ENCODE peak calls at places on chromosomes 5 and 9, in five cellular contexts. N, E, P, B and G are unnamed samples.

GRCh38 chr5:142548739-142549275 is 137.1 kb downstream of the FGF1 start:
- DNase-seq in E (no peak), N (peak; percentile 91), B (peak; percentile 82), P (no peak), G (peak; percentile 42)

GRCh38 chr5:80864706-80865435 is 95.3 kb upstream of the RASGRF2 start:
- DNase-seq in E (no peak), N (no peak), P (no peak), B (no peak), G (no peak)

GRCh38 chr9:92634712-92635605 is 35.0 kb downstream of the IPPK start:
- DNase-seq in E (peak; percentile 76), P (peak; percentile 32), N (peak; percentile 80), B (peak; percentile 91), G (no peak)

GRCh38 chr5:112549127-112549526 is 130.1 kb upstream of the EPB41L4A start:
- DNase-seq in B (no peak), N (no peak), P (no peak), E (no peak), G (no peak)

GRCh38 chr9:104987743-104988142 is 59.8 kb upstream of the ABCA1 start:
- DNase-seq in B (no peak), P (no peak), E (no peak), N (no peak), G (no peak)

GRCh38 chr5:81751836-81752643 is 1.1 kb upstream of the SSBP2 start:
- DNase-seq in B (no peak), N (no peak), P (no peak), E (no peak), G (no peak)

GRCh38 chr9:130343445-130343918 is 77.9 kb downstream of the HMCN2 start:
- DNase-seq in N (no peak), P (no peak), B (no peak), E (no peak), G (no peak)

GRCh38 chr5:149426931-149427330 is 47.8 kb upstream of the IL17B start:
- DNase-seq in E (no peak), B (no peak), P (no peak), N (no peak), G (no peak)

GRCh38 chr5:75340714-75341478 is 3.9 kb downstream of the HMGCR start:
- DNase-seq in P (no peak), E (no peak), B (no peak), N (no peak), G (no peak)

GRCh38 chr5:61731946-61732314 is 399.9 kb downstream of the ZSWIM6 start:
- DNase-seq in N (no peak), E (no peak), B (no peak), P (no peak), G (no peak)

GRCh38 chr9:95010431-95010838 is 283.9 kb downstream of the AOPEP start:
- DNase-seq in N (no peak), B (no peak), E (no peak), P (no peak), G (peak; percentile 22)

GRCh38 chr9:121463026-121463827 is 36.4 kb downstream of the GGTA1 start:
- DNase-seq in P (no peak), E (peak; percentile 54), N (peak; percentile 39), B (no peak), G (no peak)

GRCh38 chr5:14681236-14681752 is 16.8 kb downstream of the OTULIN start:
- DNase-seq in E (peak; percentile 62), B (no peak), P (no peak), N (no peak), G (no peak)

GRCh38 chr9:127223810-127224177 is 40.8 kb upstream of the GARNL3 start:
- DNase-seq in E (no peak), B (no peak), N (peak; percentile 18), P (no peak), G (no peak)

GRCh38 chr5:168852329-168852728 is 273.2 kb upstream of the PANK3 start:
- DNase-seq in B (no peak), E (no peak), P (no peak), N (no peak), G (no peak)

GRCh38 chr5:133408322-133408721 is 204.0 kb downstream of the FSTL4 start:
- DNase-seq in P (no peak), N (no peak), B (no peak), E (no peak), G (no peak)

GRCh38 chr9:84371737-84372136 is 31.2 kb upstream of the SLC28A3 start:
- DNase-seq in P (no peak), E (no peak), B (peak; percentile 34), N (peak; percentile 54), G (no peak)

GRCh38 chr5:125478599-125478998 is 732.2 kb upstream of the ZNF608 start:
- DNase-seq in B (no peak), N (no peak), E (no peak), P (no peak), G (no peak)

GRCh38 chr5:77662615-77663014 is 24.1 kb upstream of the OTP start:
- DNase-seq in N (no peak), E (no peak), P (no peak), B (no peak), G (no peak)

GRCh38 chr5:156438076-156438475 is 111.1 kb downstream of the SGCD start:
- DNase-seq in B (no peak), E (no peak), N (no peak), P (no peak), G (no peak)

GRCh38 chr9:107751522-107752235 is 262.1 kb upstream of the KLF4 start:
- DNase-seq in N (peak; percentile 81), E (no peak), B (peak; percentile 29), P (no peak), G (no peak)

GRCh38 chr5:83026930-83027687 is 50.1 kb downstream of the TMEM167A start:
- DNase-seq in E (no peak), N (no peak), P (no peak), B (no peak), G (no peak)

GRCh38 chr9:78788101-78788500 is 491.2 kb downstream of the PSAT1 start:
- DNase-seq in P (no peak), N (no peak), B (peak; percentile 20), E (no peak), G (no peak)

GRCh38 chr5:176609724-176610429 is at the start of gene GPRIN1:
- DNase-seq in B (peak; percentile 91), P (no peak), N (peak; percentile 85), E (peak; percentile 48), G (peak; percentile 39)